ENCODE peak calls at places on chromosomes 12 and 14, in ten cellular contexts. Z is astrocyte, C is heart left ventricle, R is AG04450, P is K562, K is AG09309, H is HCT116, I is A549, J is SK-N-SH, B is PC-3. U is an unnamed sample.

GRCh38 chr14:74412753-74413152 is 13.3 kb downstream of the SYNDIG1L start:
- DNase-seq in Z (no peak), C (no peak), R (no peak), P (no peak), K (no peak), H (no peak), I (no peak), J (no peak), B (no peak), U (no peak)

GRCh38 chr12:67925551-67925950 is 63.7 kb upstream of the IFNG-AS1 start:
- DNase-seq in Z (no peak), C (no peak), R (no peak), P (no peak), K (no peak), H (no peak), I (no peak), J (no peak), B (no peak), U (no peak)

GRCh38 chr14:50775357-50775756 is 55.6 kb downstream of the NIN start:
- DNase-seq in Z (peak), C (no peak), R (peak), P (no peak), K (peak), H (no peak), I (no peak), J (no peak), B (peak), U (peak)

GRCh38 chr12:132429122-132429931 is 60.6 kb upstream of the FBRSL1 start:
- DNase-seq in Z (no peak), C (no peak), R (no peak), P (no peak), K (no peak), H (no peak), I (no peak), J (peak), B (no peak), U (no peak)

GRCh38 chr14:21525571-21525970 is 575 bp downstream of the SALL2 start:
- DNase-seq in Z (peak), C (no peak), R (no peak), P (peak), K (no peak), H (no peak), I (no peak), J (peak), B (no peak), U (peak)

GRCh38 chr12:81819991-81820633 is 61.0 kb upstream of the PPFIA2 start:
- DNase-seq in Z (peak), C (no peak), R (no peak), P (no peak), K (no peak), H (no peak), I (no peak), J (no peak), B (no peak), U (no peak)

GRCh38 chr12:58528266-58528665 is 392.0 kb downstream of the LRIG3 start:
- DNase-seq in Z (peak), C (no peak), R (no peak), P (no peak), K (no peak), H (no peak), I (no peak), J (no peak), B (no peak), U (no peak)

GRCh38 chr12:89346741-89347324 is 5.5 kb downstream of the DUSP6 start:
- DNase-seq in Z (peak), C (no peak), R (no peak), P (no peak), K (no peak), H (peak), I (no peak), J (no peak), B (peak), U (peak)

GRCh38 chr12:92128612-92129011 is 17.0 kb downstream of the BTG1 start:
- DNase-seq in Z (no peak), C (no peak), R (no peak), P (no peak), K (no peak), H (no peak), I (no peak), J (no peak), B (no peak), U (no peak)

GRCh38 chr12:113659416-113659815 is 187.7 kb upstream of the LHX5 start:
- DNase-seq in Z (no peak), C (no peak), R (no peak), P (no peak), K (no peak), H (no peak), I (no peak), J (no peak), B (no peak), U (no peak)

GRCh38 chr14:83909507-83909906 is 1620.4 kb upstream of the FLRT2 start:
- DNase-seq in Z (no peak), C (no peak), R (no peak), P (no peak), K (no peak), H (no peak), I (no peak), J (no peak), B (no peak), U (peak)

GRCh38 chr14:55333785-55334485 is 62.7 kb downstream of the FBXO34 start:
- DNase-seq in Z (peak), C (no peak), R (peak), P (no peak), K (no peak), H (no peak), I (no peak), J (no peak), B (peak), U (peak)

GRCh38 chr14:55336691-55337090 is 65.5 kb downstream of the FBXO34 start:
- DNase-seq in Z (no peak), C (no peak), R (no peak), P (no peak), K (no peak), H (no peak), I (no peak), J (no peak), B (no peak), U (no peak)

GRCh38 chr14:55336161-55336560 is 64.9 kb downstream of the FBXO34 start:
- DNase-seq in Z (no peak), C (no peak), R (no peak), P (no peak), K (no peak), H (no peak), I (peak), J (no peak), B (peak), U (peak)

GRCh38 chr14:55329999-55330710 is 58.9 kb downstream of the FBXO34 start:
- DNase-seq in Z (no peak), C (no peak), R (no peak), P (no peak), K (no peak), H (no peak), I (no peak), J (no peak), B (peak), U (peak)

DNA sequence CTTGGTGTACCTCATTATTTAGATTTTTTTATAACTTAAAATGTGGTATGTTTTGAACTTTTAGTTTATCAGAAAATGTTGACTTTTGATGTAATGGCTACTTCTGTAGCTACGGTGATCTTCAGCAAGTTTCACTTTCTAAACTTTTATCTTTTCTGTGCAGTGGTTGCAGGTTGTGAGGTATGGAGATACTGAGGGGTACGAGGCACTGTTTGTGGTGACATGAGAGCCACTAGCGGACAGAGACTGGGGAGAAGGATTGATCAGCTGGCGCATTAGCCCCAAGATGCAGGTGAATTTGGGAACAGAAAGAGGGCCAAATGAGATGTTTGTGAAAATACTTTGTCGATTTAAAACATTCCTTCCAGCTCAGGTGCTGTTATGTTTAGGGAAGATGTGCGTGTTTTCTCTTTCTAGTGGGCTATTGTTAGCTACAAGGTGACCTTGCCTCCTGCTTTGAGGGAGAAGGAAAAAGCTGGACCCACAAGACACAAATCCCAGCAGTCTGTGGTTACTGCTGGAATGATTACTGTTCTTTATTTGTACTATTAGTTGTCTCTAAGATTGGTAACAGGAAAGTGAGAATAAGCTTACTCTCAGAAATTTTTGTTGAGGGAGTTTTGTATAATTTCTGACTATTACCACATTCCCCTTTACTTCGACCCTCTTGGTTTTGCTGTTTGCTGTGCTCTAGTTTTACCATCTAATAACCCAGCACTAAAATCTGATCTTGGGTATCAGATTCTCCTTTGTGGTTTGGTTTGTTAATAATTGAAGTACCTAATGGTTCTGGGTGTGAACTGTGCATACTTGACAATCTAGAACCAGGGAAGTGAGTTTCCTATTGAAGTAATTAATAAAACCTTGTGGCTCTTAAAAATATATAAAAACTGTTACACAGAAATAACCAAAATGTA is 61.7 kb downstream of the FBXO34 start:
- DNase-seq in Z (peak), C (no peak), R (no peak), P (peak), K (no peak), H (no peak), I (no peak), J (no peak), B (no peak), U (no peak)
- H3K4me3 ChIP-seq in Z (no peak), C (no peak), R (no peak), P (no peak), K (no peak), H (no peak), I (no peak), J (no peak), B (no peak), U (no peak)

GRCh38 chr12:116024769-116025168 is 252.7 kb downstream of the MED13L start:
- DNase-seq in Z (no peak), C (no peak), R (no peak), P (no peak), K (no peak), H (no peak), I (no peak), J (no peak), B (no peak), U (no peak)
- TF ChIP-seq CTCF in Z (no peak), C (no peak), R (no peak), P (no peak), K (no peak), H (no peak), I (no peak), J (no peak), B (no peak), U (no peak)

GRCh38 chr12:27608890-27609289 is 84.9 kb downstream of the PPFIBP1 start:
- DNase-seq in Z (no peak), C (no peak), R (no peak), P (no peak), K (no peak), H (no peak), I (no peak), J (no peak), B (no peak), U (no peak)
- H3K4me3 ChIP-seq in Z (no peak), C (peak), R (no peak), P (no peak), K (peak), H (no peak), I (no peak), J (no peak), B (no peak), U (no peak)

DNA sequence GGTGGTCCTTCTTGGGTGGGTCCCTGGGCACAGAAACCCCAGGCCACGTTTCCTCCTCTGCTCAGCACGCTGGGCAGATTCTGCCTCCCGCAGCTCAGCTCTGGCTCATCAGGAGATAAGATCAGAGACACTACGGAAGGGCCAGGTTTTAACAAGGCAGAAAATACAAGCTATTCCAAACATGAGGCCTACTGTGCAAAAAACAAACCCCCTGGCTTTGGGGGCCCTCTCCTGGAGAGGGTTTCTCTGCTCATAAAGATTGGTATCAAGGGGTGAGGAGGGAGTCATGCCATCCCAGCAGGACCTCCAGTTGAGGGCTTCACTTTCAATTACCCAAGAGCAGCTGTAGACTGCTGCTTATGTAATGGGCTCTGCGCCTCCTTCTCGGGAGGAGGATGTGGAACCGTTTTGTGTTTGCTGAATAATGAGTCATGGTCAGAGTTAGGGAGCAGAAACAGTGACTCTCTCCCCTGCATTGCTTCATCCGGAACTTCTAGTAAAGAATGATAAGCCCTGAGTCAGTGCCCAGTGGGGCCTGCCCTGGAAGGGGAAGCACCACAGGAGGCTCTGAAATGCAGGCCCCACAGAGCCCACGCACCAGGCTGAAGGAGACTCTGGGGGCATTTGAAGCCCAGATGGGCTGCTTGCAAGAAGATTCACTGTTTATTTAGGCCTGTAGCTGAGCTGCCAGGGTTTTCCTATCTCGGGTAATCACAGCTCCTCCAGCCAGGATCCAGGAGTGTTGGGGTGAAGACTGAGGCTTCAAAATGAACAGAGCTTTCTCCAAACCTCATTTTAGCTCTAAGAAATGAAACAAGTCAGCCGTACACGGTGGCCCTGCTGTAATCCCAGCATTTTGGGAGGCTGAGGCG is 79.3 kb downstream of the SSPN start:
- DNase-seq in Z (peak), C (peak), R (peak), P (peak), K (peak), H (peak), I (peak), J (peak), B (peak), U (peak)
- TF ChIP-seq CTCF in Z (peak), C (no peak), R (peak), P (peak), K (peak), H (no peak), I (peak), J (peak), B (peak), U (no peak)

GRCh38 chr12:118058881-118059644 is 1.9 kb downstream of the WSB2 start:
- DNase-seq in Z (peak), C (no peak), R (no peak), P (no peak), K (no peak), H (no peak), I (no peak), J (no peak), B (peak), U (no peak)
- H3K4me3 ChIP-seq in Z (peak), C (peak), R (peak), P (peak), K (no peak), H (peak), I (peak), J (peak), B (peak), U (no peak)

GRCh38 chr12:52360106-52360662 is 7.1 kb downstream of the KRT85 start:
- DNase-seq in Z (no peak), C (no peak), R (no peak), P (no peak), K (no peak), H (no peak), I (no peak), J (no peak), B (no peak), U (no peak)
- TF ChIP-seq CTCF in Z (no peak), C (no peak), R (no peak), P (no peak), K (no peak), H (no peak), I (no peak), J (no peak), B (no peak), U (no peak)